ENCODE peak calls at places on chromosome 20, in eight cellular contexts. G, Q, J, E, A, Y, V and F are unnamed samples.

GRCh38 chr20:36682311-36682710 is 36.3 kb upstream of the SLA2 start:
- DNase-seq in Y (no peak), A (no peak), E (no peak), G (no peak), Q (no peak), J (no peak), V (no peak), F (no peak)

GRCh38 chr20:33862709-33863403 is 51.7 kb downstream of the CHMP4B start:
- DNase-seq in Q (peak), V (peak), Y (peak), J (peak), E (peak), G (peak), A (peak), F (peak)

GRCh38 chr20:61355585-61355984 is 103.5 kb downstream of the CDH4 start:
- DNase-seq in V (no peak), J (no peak), E (no peak), G (no peak), A (no peak), Y (no peak), Q (no peak), F (no peak)

GRCh38 chr20:35571566-35571965 is 29.7 kb downstream of the ERGIC3 start:
- DNase-seq in Q (no peak), A (no peak), G (no peak), V (no peak), E (no peak), J (no peak), Y (no peak), F (no peak)

GRCh38 chr20:38267251-38267650 is 6.7 kb upstream of the KIAA1755 start:
- DNase-seq in A (no peak), E (peak), Q (no peak), G (no peak), J (no peak), Y (no peak), V (no peak), F (no peak)

GRCh38 chr20:21074605-21075336 is 31.4 kb downstream of the LINC00237 start:
- DNase-seq in J (peak), E (no peak), G (no peak), A (peak), Q (no peak), Y (no peak), V (peak), F (no peak)

GRCh38 chr20:44057698-44058675 is 129.0 kb downstream of the JPH2 start:
- DNase-seq in G (no peak), Q (no peak), V (no peak), A (no peak), J (no peak), Y (no peak), E (peak), F (no peak)

GRCh38 chr20:32450484-32451061 is 92.4 kb downstream of the ASXL1 start:
- DNase-seq in E (no peak), A (no peak), Q (no peak), Y (no peak), G (no peak), V (no peak), J (no peak), F (peak)

GRCh38 chr20:54726687-54727086 is 251.3 kb downstream of the DOK5 start:
- DNase-seq in Y (no peak), A (peak), V (no peak), J (no peak), G (no peak), Q (no peak), E (no peak), F (peak)

GRCh38 chr20:17648782-17649730 is 33.0 kb downstream of the RRBP1 start:
- DNase-seq in Q (no peak), V (no peak), E (no peak), A (no peak), J (peak), Y (no peak), G (peak), F (peak)

GRCh38 chr20:37867289-37868195 is 35.4 kb upstream of the VSTM2L start:
- DNase-seq in J (no peak), G (no peak), A (no peak), E (peak), Q (no peak), Y (no peak), V (no peak), F (no peak)

GRCh38 chr20:57247292-57247975 is 19.0 kb downstream of the BMP7 start:
- DNase-seq in A (no peak), J (no peak), V (no peak), E (no peak), G (no peak), Y (no peak), Q (no peak), F (no peak)

GRCh38 chr20:36519944-36520343 is 21.4 kb upstream of the MYL9 start:
- DNase-seq in Y (no peak), Q (no peak), A (no peak), E (no peak), G (no peak), J (no peak), V (no peak), F (no peak)

GRCh38 chr20:52494244-52494643 is 302.7 kb upstream of the ZFP64 start:
- DNase-seq in G (no peak), E (peak), J (no peak), Q (peak), V (peak), Y (no peak), A (no peak), F (no peak)